ENCODE peak calls at places on chromosomes 5 and 9, in six cellular contexts. One of them, this sample, is unnamed.

GRCh38 chr9:126442636-126443035 is 116.0 kb downstream of the MVB12B start:
- DNase-seq in stomach: no peak
- DNase-seq in CD14-positive monocyte: no peak
- DNase-seq in NCI-H226: no peak
- DNase-seq in stimulated activated CD8-positive, alpha-beta memory T cell treated with anti-CD3 and anti-CD28 coated beads, Interleukin-4, amount 100 ng/mL, for 1 hour: no peak
- DNase-seq in NCI-H510A: no peak
- DNase-seq in this sample: no peak

GRCh38 chr5:66354407-66354806 is 210.3 kb downstream of the SREK1 start:
- DNase-seq in stomach: no peak
- DNase-seq in CD14-positive monocyte: no peak
- DNase-seq in NCI-H226: no peak
- DNase-seq in stimulated activated CD8-positive, alpha-beta memory T cell treated with anti-CD3 and anti-CD28 coated beads, Interleukin-4, amount 100 ng/mL, for 1 hour: no peak
- DNase-seq in NCI-H510A: no peak
- DNase-seq in this sample: no peak

GRCh38 chr9:131275332-131276106 is 791 bp downstream of the FAM78A start:
- DNase-seq in stomach: no peak
- DNase-seq in CD14-positive monocyte: no peak
- DNase-seq in NCI-H226: no peak
- DNase-seq in stimulated activated CD8-positive, alpha-beta memory T cell treated with anti-CD3 and anti-CD28 coated beads, Interleukin-4, amount 100 ng/mL, for 1 hour: no peak
- DNase-seq in NCI-H510A: no peak
- DNase-seq in this sample: peak; percentile 18

GRCh38 chr9:9612270-9612669 is 1000.5 kb downstream of the PTPRD start:
- DNase-seq in stomach: no peak
- DNase-seq in CD14-positive monocyte: no peak
- DNase-seq in NCI-H226: no peak
- DNase-seq in stimulated activated CD8-positive, alpha-beta memory T cell treated with anti-CD3 and anti-CD28 coated beads, Interleukin-4, amount 100 ng/mL, for 1 hour: no peak
- DNase-seq in NCI-H510A: peak; percentile 61
- DNase-seq in this sample: no peak

GRCh38 chr5:7850241-7850532 is 746 bp downstream of the CFAP90 start:
- DNase-seq in stomach: no peak
- DNase-seq in CD14-positive monocyte: no peak
- DNase-seq in NCI-H226: no peak
- DNase-seq in stimulated activated CD8-positive, alpha-beta memory T cell treated with anti-CD3 and anti-CD28 coated beads, Interleukin-4, amount 100 ng/mL, for 1 hour: no peak
- DNase-seq in NCI-H510A: no peak
- DNase-seq in this sample: no peak

GRCh38 chr9:33202552-33203300 is 35.6 kb upstream of the B4GALT1 start:
- DNase-seq in stomach: peak; percentile 42
- DNase-seq in CD14-positive monocyte: peak; percentile 57
- DNase-seq in NCI-H226: no peak
- DNase-seq in stimulated activated CD8-positive, alpha-beta memory T cell treated with anti-CD3 and anti-CD28 coated beads, Interleukin-4, amount 100 ng/mL, for 1 hour: peak; percentile 11
- DNase-seq in NCI-H510A: no peak
- DNase-seq in this sample: peak; percentile 85

GRCh38 chr9:114308361-114308950 is 14.4 kb upstream of the ORM1 start:
- DNase-seq in stomach: peak; percentile 22
- DNase-seq in CD14-positive monocyte: no peak
- DNase-seq in NCI-H226: no peak
- DNase-seq in stimulated activated CD8-positive, alpha-beta memory T cell treated with anti-CD3 and anti-CD28 coated beads, Interleukin-4, amount 100 ng/mL, for 1 hour: no peak
- DNase-seq in NCI-H510A: no peak
- DNase-seq in this sample: no peak

GRCh38 chr5:154801083-154801482 is 45.9 kb downstream of the LARP1 start:
- DNase-seq in stomach: no peak
- DNase-seq in CD14-positive monocyte: no peak
- DNase-seq in NCI-H226: no peak
- DNase-seq in stimulated activated CD8-positive, alpha-beta memory T cell treated with anti-CD3 and anti-CD28 coated beads, Interleukin-4, amount 100 ng/mL, for 1 hour: no peak
- DNase-seq in NCI-H510A: no peak
- DNase-seq in this sample: no peak

GRCh38 chr5:113778147-113778546 is 264.7 kb downstream of the YTHDC2 start:
- DNase-seq in stomach: no peak
- DNase-seq in CD14-positive monocyte: no peak
- DNase-seq in NCI-H226: no peak
- DNase-seq in stimulated activated CD8-positive, alpha-beta memory T cell treated with anti-CD3 and anti-CD28 coated beads, Interleukin-4, amount 100 ng/mL, for 1 hour: no peak
- DNase-seq in NCI-H510A: no peak
- DNase-seq in this sample: no peak

GRCh38 chr5:36398137-36398536 is 96.4 kb upstream of the RANBP3L start:
- DNase-seq in stomach: no peak
- DNase-seq in CD14-positive monocyte: no peak
- DNase-seq in NCI-H226: peak; percentile 42
- DNase-seq in stimulated activated CD8-positive, alpha-beta memory T cell treated with anti-CD3 and anti-CD28 coated beads, Interleukin-4, amount 100 ng/mL, for 1 hour: no peak
- DNase-seq in NCI-H510A: no peak
- DNase-seq in this sample: peak; percentile 67

GRCh38 chr5:74863726-74864125 is 2.5 kb downstream of the FAM169A start:
- DNase-seq in stomach: no peak
- DNase-seq in CD14-positive monocyte: no peak
- DNase-seq in NCI-H226: no peak
- DNase-seq in stimulated activated CD8-positive, alpha-beta memory T cell treated with anti-CD3 and anti-CD28 coated beads, Interleukin-4, amount 100 ng/mL, for 1 hour: no peak
- DNase-seq in NCI-H510A: no peak
- DNase-seq in this sample: no peak

GRCh38 chr9:16526380-16526779 is 344.1 kb downstream of the BNC2 start:
- DNase-seq in stomach: no peak
- DNase-seq in CD14-positive monocyte: no peak
- DNase-seq in NCI-H226: peak; percentile 68
- DNase-seq in stimulated activated CD8-positive, alpha-beta memory T cell treated with anti-CD3 and anti-CD28 coated beads, Interleukin-4, amount 100 ng/mL, for 1 hour: no peak
- DNase-seq in NCI-H510A: no peak
- DNase-seq in this sample: peak; percentile 55

GRCh38 chr9:134698587-134699342 is 57.2 kb downstream of the COL5A1 start:
- DNase-seq in stomach: peak; percentile 63
- DNase-seq in CD14-positive monocyte: peak; percentile 59
- DNase-seq in NCI-H226: peak; percentile 15
- DNase-seq in stimulated activated CD8-positive, alpha-beta memory T cell treated with anti-CD3 and anti-CD28 coated beads, Interleukin-4, amount 100 ng/mL, for 1 hour: peak; percentile 8
- DNase-seq in NCI-H510A: no peak
- DNase-seq in this sample: peak; percentile 40

GRCh38 chr5:142748132-142748531 is 22.0 kb upstream of the ARHGAP26 start:
- DNase-seq in stomach: no peak
- DNase-seq in CD14-positive monocyte: no peak
- DNase-seq in NCI-H226: no peak
- DNase-seq in stimulated activated CD8-positive, alpha-beta memory T cell treated with anti-CD3 and anti-CD28 coated beads, Interleukin-4, amount 100 ng/mL, for 1 hour: no peak
- DNase-seq in NCI-H510A: no peak
- DNase-seq in this sample: peak; percentile 26

GRCh38 chr5:55535199-55535905 is 588 bp upstream of the PLPP1 start:
- DNase-seq in stomach: no peak
- DNase-seq in CD14-positive monocyte: no peak
- DNase-seq in NCI-H226: no peak
- DNase-seq in stimulated activated CD8-positive, alpha-beta memory T cell treated with anti-CD3 and anti-CD28 coated beads, Interleukin-4, amount 100 ng/mL, for 1 hour: no peak
- DNase-seq in NCI-H510A: no peak
- DNase-seq in this sample: no peak

GRCh38 chr5:158812381-158812780 is 287.3 kb downstream of the EBF1 start:
- DNase-seq in stomach: no peak
- DNase-seq in CD14-positive monocyte: no peak
- DNase-seq in NCI-H226: no peak
- DNase-seq in stimulated activated CD8-positive, alpha-beta memory T cell treated with anti-CD3 and anti-CD28 coated beads, Interleukin-4, amount 100 ng/mL, for 1 hour: no peak
- DNase-seq in NCI-H510A: no peak
- DNase-seq in this sample: no peak

GRCh38 chr5:140293091-140293996 is 9.6 kb downstream of the PFDN1 start:
- DNase-seq in stomach: no peak
- DNase-seq in CD14-positive monocyte: no peak
- DNase-seq in NCI-H226: no peak
- DNase-seq in stimulated activated CD8-positive, alpha-beta memory T cell treated with anti-CD3 and anti-CD28 coated beads, Interleukin-4, amount 100 ng/mL, for 1 hour: no peak
- DNase-seq in NCI-H510A: no peak
- DNase-seq in this sample: no peak

GRCh38 chr9:76161546-76161945 is 232.7 kb downstream of the RFK start:
- DNase-seq in stomach: no peak
- DNase-seq in CD14-positive monocyte: no peak
- DNase-seq in NCI-H226: no peak
- DNase-seq in stimulated activated CD8-positive, alpha-beta memory T cell treated with anti-CD3 and anti-CD28 coated beads, Interleukin-4, amount 100 ng/mL, for 1 hour: no peak
- DNase-seq in NCI-H510A: no peak
- DNase-seq in this sample: no peak

GRCh38 chr5:124755565-124755964 is 9.1 kb upstream of the ZNF608 start:
- DNase-seq in stomach: no peak
- DNase-seq in CD14-positive monocyte: no peak
- DNase-seq in NCI-H226: no peak
- DNase-seq in stimulated activated CD8-positive, alpha-beta memory T cell treated with anti-CD3 and anti-CD28 coated beads, Interleukin-4, amount 100 ng/mL, for 1 hour: no peak
- DNase-seq in NCI-H510A: no peak
- DNase-seq in this sample: peak; percentile 80

GRCh38 chr9:14153310-14153720 is 160.6 kb downstream of the NFIB start:
- DNase-seq in stomach: no peak
- DNase-seq in CD14-positive monocyte: no peak
- DNase-seq in NCI-H226: no peak
- DNase-seq in stimulated activated CD8-positive, alpha-beta memory T cell treated with anti-CD3 and anti-CD28 coated beads, Interleukin-4, amount 100 ng/mL, for 1 hour: no peak
- DNase-seq in NCI-H510A: no peak
- DNase-seq in this sample: no peak

GRCh38 chr5:102623295-102623694 is 124.5 kb upstream of the SLCO6A1 start:
- DNase-seq in stomach: no peak
- DNase-seq in CD14-positive monocyte: no peak
- DNase-seq in NCI-H226: no peak
- DNase-seq in stimulated activated CD8-positive, alpha-beta memory T cell treated with anti-CD3 and anti-CD28 coated beads, Interleukin-4, amount 100 ng/mL, for 1 hour: no peak
- DNase-seq in NCI-H510A: no peak
- DNase-seq in this sample: no peak

GRCh38 chr5:10485142-10485795 is 43.6 kb downstream of the ROPN1L start:
- DNase-seq in stomach: peak; percentile 57
- DNase-seq in CD14-positive monocyte: no peak
- DNase-seq in NCI-H226: peak; percentile 97
- DNase-seq in stimulated activated CD8-positive, alpha-beta memory T cell treated with anti-CD3 and anti-CD28 coated beads, Interleukin-4, amount 100 ng/mL, for 1 hour: no peak
- DNase-seq in NCI-H510A: no peak
- DNase-seq in this sample: peak; percentile 26

GRCh38 chr9:113951032-113951372 is 74.9 kb downstream of the ZNF618 start:
- DNase-seq in stomach: no peak
- DNase-seq in CD14-positive monocyte: no peak
- DNase-seq in NCI-H226: no peak
- DNase-seq in stimulated activated CD8-positive, alpha-beta memory T cell treated with anti-CD3 and anti-CD28 coated beads, Interleukin-4, amount 100 ng/mL, for 1 hour: no peak
- DNase-seq in NCI-H510A: no peak
- DNase-seq in this sample: no peak

GRCh38 chr5:151098185-151098813 is 17.5 kb upstream of the TNIP1 start:
- DNase-seq in stomach: no peak
- DNase-seq in CD14-positive monocyte: no peak
- DNase-seq in NCI-H226: no peak
- DNase-seq in stimulated activated CD8-positive, alpha-beta memory T cell treated with anti-CD3 and anti-CD28 coated beads, Interleukin-4, amount 100 ng/mL, for 1 hour: no peak
- DNase-seq in NCI-H510A: no peak
- DNase-seq in this sample: no peak

GRCh38 chr9:129640871-129641750 is 840 bp downstream of the ASB6 start:
- DNase-seq in stomach: no peak
- DNase-seq in CD14-positive monocyte: no peak
- DNase-seq in NCI-H226: no peak
- DNase-seq in stimulated activated CD8-positive, alpha-beta memory T cell treated with anti-CD3 and anti-CD28 coated beads, Interleukin-4, amount 100 ng/mL, for 1 hour: no peak
- DNase-seq in NCI-H510A: no peak
- DNase-seq in this sample: no peak